ENCODE peak calls at places on chromosomes 13 and 19, in ten cellular contexts. D is memory B cell; Q is tibial nerve; O is HFFc6; R is EL; X is GM23248; T is left ventricle myocardium superior; M is aorta; F is activated T-cell treated with anti-CD3 and anti-CD28 coated beads for 1 hour; V is stimulated activated CD4-positive, alpha-beta T cell treated with anti-CD3 and anti-CD28 coated beads, Interleukin-2, amount 100 ng/mL, for 4 hours. S is an unnamed sample.

GRCh38 chr13:27639186-27639585 is 17.5 kb downstream of the POLR1D start:
- DNase-seq in D (no peak), Q (no peak), O (no peak), R (no peak), X (no peak), T (no peak), M (no peak), F (no peak), V (no peak), S (no peak)

GRCh38 chr19:7554990-7555864 is 19.7 kb downstream of the PNPLA6 start:
- DNase-seq in D (no peak), Q (no peak), O (no peak), R (no peak), X (peak; percentile 56), T (no peak), M (no peak), F (no peak), V (no peak), S (no peak)

GRCh38 chr13:99357149-99357596 is 50.0 kb upstream of the GPR183 start:
- DNase-seq in D (no peak), Q (no peak), O (peak; percentile 84), R (peak; percentile 80), X (peak; percentile 77), T (no peak), M (no peak), F (no peak), V (no peak), S (peak; percentile 81)

GRCh38 chr19:16778796-16779411 is 50.3 kb upstream of the SIN3B start:
- DNase-seq in D (peak; percentile 37), Q (no peak), O (peak; percentile 56), R (peak; percentile 74), X (peak; percentile 57), T (peak; percentile 42), M (no peak), F (peak; percentile 10), V (peak; percentile 9), S (peak; percentile 48)

GRCh38 chr19:50061650-50062049 is 35.8 kb downstream of the ZNF473 start:
- DNase-seq in D (no peak), Q (no peak), O (no peak), R (no peak), X (no peak), T (no peak), M (no peak), F (no peak), V (no peak), S (no peak)

GRCh38 chr19:3099347-3100145 is 5.4 kb downstream of the GNA11 start:
- DNase-seq in D (no peak), Q (no peak), O (no peak), R (no peak), X (no peak), T (no peak), M (peak; percentile 61), F (no peak), V (no peak), S (no peak)

GRCh38 chr19:20279516-20279915 is 112.5 kb downstream of the ZNF486 start:
- DNase-seq in D (no peak), Q (no peak), O (no peak), R (no peak), X (no peak), T (no peak), M (no peak), F (no peak), V (no peak), S (no peak)

GRCh38 chr19:49593233-49594113 is 2.5 kb downstream of the PRR12 start:
- DNase-seq in D (peak; percentile 87), Q (peak; percentile 89), O (peak; percentile 85), R (peak; percentile 94), X (peak; percentile 96), T (peak; percentile 95), M (peak; percentile 98), F (peak; percentile 88), V (peak; percentile 89), S (peak; percentile 90)

GRCh38 chr19:44753619-44753931 is 5.1 kb downstream of the BCL3 start:
- DNase-seq in D (no peak), Q (no peak), O (no peak), R (no peak), X (no peak), T (no peak), M (no peak), F (no peak), V (no peak), S (no peak)

GRCh38 chr19:12668937-12669271 is 2.3 kb downstream of the WDR83 start:
- DNase-seq in D (peak; percentile 43), Q (peak; percentile 35), O (peak; percentile 72), R (peak; percentile 75), X (peak; percentile 90), T (peak; percentile 65), M (no peak), F (peak; percentile 45), V (peak; percentile 57), S (peak; percentile 55)

GRCh38 chr19:38993271-38993670 is 17.7 kb upstream of the FBXO17 start:
- DNase-seq in D (no peak), Q (no peak), O (peak; percentile 77), R (peak; percentile 84), X (peak; percentile 88), T (no peak), M (no peak), F (no peak), V (no peak), S (peak; percentile 67)

GRCh38 chr13:27026396-27026795 is 145.2 kb downstream of the USP12 start:
- DNase-seq in D (no peak), Q (no peak), O (no peak), R (no peak), X (no peak), T (no peak), M (no peak), F (no peak), V (no peak), S (no peak)

GRCh38 chr19:57351867-57352266 is 796 bp downstream of the ZNF304 start:
- DNase-seq in D (no peak), Q (no peak), O (peak; percentile 18), R (peak; percentile 10), X (peak; percentile 69), T (no peak), M (no peak), F (no peak), V (no peak), S (peak; percentile 2)

GRCh38 chr13:109497917-109498316 is 288.5 kb downstream of the IRS2 start:
- DNase-seq in D (no peak), Q (no peak), O (no peak), R (no peak), X (no peak), T (no peak), M (peak; percentile 55), F (no peak), V (no peak), S (no peak)

GRCh38 chr13:20193924-20194631 is 1.3 kb upstream of the GJB2 start:
- DNase-seq in D (peak; percentile 26), Q (no peak), O (no peak), R (no peak), X (peak; percentile 24), T (no peak), M (no peak), F (no peak), V (no peak), S (no peak)

GRCh38 chr13:59458908-59459579 is 704.7 kb downstream of the DIAPH3 start:
- DNase-seq in D (no peak), Q (no peak), O (peak; percentile 59), R (peak; percentile 67), X (peak; percentile 48), T (no peak), M (no peak), F (no peak), V (no peak), S (peak; percentile 20)

GRCh38 chr13:79614519-79614918 is 133.6 kb downstream of the NDFIP2 start:
- DNase-seq in D (no peak), Q (no peak), O (no peak), R (no peak), X (no peak), T (no peak), M (no peak), F (no peak), V (no peak), S (no peak)

GRCh38 chr19:40659116-40659515 is 31.3 kb downstream of the NUMBL start:
- DNase-seq in D (no peak), Q (no peak), O (no peak), R (no peak), X (no peak), T (no peak), M (no peak), F (no peak), V (no peak), S (peak; percentile 54)

GRCh38 chr19:45187421-45188100 is 9.0 kb downstream of the BLOC1S3 start:
- DNase-seq in D (peak; percentile 55), Q (no peak), O (no peak), R (no peak), X (peak; percentile 29), T (no peak), M (no peak), F (no peak), V (no peak), S (no peak)

S was measured in fibroblast of the aortic adventitia.